ENCODE peak calls at places on chromosome 13, in four cellular contexts. L is CD4-positive, alpha-beta T cell; P is thoracic aorta; Y is cardiac fibroblast. J is an unnamed sample.
A peak's percentile ranks its signal among the peaks of the same experiment; 100 is the strongest.

GRCh38 chr13:100175078-100175802 is 86.3 kb downstream of the PCCA start:
- DNase-seq in P (no peak), L (no peak), Y (no peak), J (no peak)

GRCh38 chr13:109789262-109789661 is 2.9 kb upstream of the IRS2 start:
- DNase-seq in P (no peak), Y (no peak), L (no peak), J (no peak)

GRCh38 chr13:114101831-114102520 is 30.4 kb downstream of the RASA3 start:
- DNase-seq in L (no peak), Y (no peak), P (no peak), J (no peak)

GRCh38 chr13:19075418-19075817 is 106.2 kb downstream of the TUBA3C start:
- DNase-seq in P (no peak), Y (no peak), L (no peak), J (no peak)

GRCh38 chr13:24802074-24802473 is 38.1 kb downstream of the RNF17 start:
- DNase-seq in Y (peak; percentile 27), P (no peak), L (no peak), J (no peak)

GRCh38 chr13:110503037-110503901 is 58.3 kb downstream of the RAB20 start:
- DNase-seq in L (no peak), Y (peak; percentile 85), P (no peak), J (no peak)

GRCh38 chr13:30698023-30698422 is 37.3 kb upstream of the ALOX5AP start:
- DNase-seq in Y (peak; percentile 60), P (no peak), L (no peak), J (no peak)

GRCh38 chr13:20182231-20182846 is 10.4 kb downstream of the GJB2 start:
- DNase-seq in Y (peak; percentile 82), P (no peak), L (no peak), J (peak; percentile 67)

GRCh38 chr13:114027046-114027760 is 53.3 kb upstream of the C13orf46 start:
- DNase-seq in L (no peak), P (no peak), Y (peak; percentile 36), J (no peak)

GRCh38 chr13:67726979-67727378 is 496.8 kb upstream of the PCDH9 start:
- DNase-seq in P (no peak), Y (no peak), L (no peak), J (no peak)

GRCh38 chr13:23813635-23814034 is 75.6 kb downstream of the MIPEP start:
- DNase-seq in P (no peak), Y (no peak), L (no peak), J (no peak)

GRCh38 chr13:41497436-41497835 is 40.1 kb downstream of the RGCC start:
- DNase-seq in L (no peak), Y (no peak), P (no peak), J (no peak)

GRCh38 chr13:51773515-51773914 is 30.4 kb downstream of the DHRS12 start:
- DNase-seq in P (no peak), Y (no peak), L (no peak), J (no peak)

GRCh38 chr13:100491164-100491847 is 97.3 kb downstream of the GGACT start:
- DNase-seq in L (no peak), Y (peak; percentile 81), P (no peak), J (no peak)

GRCh38 chr13:109345433-109345941 is 440.9 kb downstream of the IRS2 start:
- DNase-seq in Y (peak; percentile 61), P (no peak), L (no peak), J (no peak)

GRCh38 chr13:26996965-26997752 is 174.5 kb downstream of the USP12 start:
- DNase-seq in Y (peak; percentile 29), L (no peak), P (no peak), J (no peak)

GRCh38 chr13:39484506-39485313 is 118.3 kb downstream of the LHFPL6 start:
- DNase-seq in Y (peak; percentile 68), P (no peak), L (no peak), J (no peak)

GRCh38 chr13:24110011-24110410 is 50.5 kb upstream of the SPATA13 start:
- DNase-seq in L (no peak), P (no peak), Y (no peak), J (no peak)

GRCh38 chr13:80877209-80877943 is 536.5 kb upstream of the SPRY2 start:
- DNase-seq in L (no peak), Y (no peak), P (no peak), J (no peak)

GRCh38 chr13:98307744-98308524 is 130.9 kb upstream of the RNF113B start:
- DNase-seq in L (no peak), Y (peak; percentile 41), P (no peak), J (no peak)

GRCh38 chr13:58476176-58476575 is 844.6 kb downstream of the PCDH17 start:
- DNase-seq in Y (no peak), L (no peak), P (no peak), J (no peak)

GRCh38 chr13:87498681-87499080 is 172.5 kb upstream of the SLITRK5 start:
- DNase-seq in P (no peak), Y (peak; percentile 5), L (no peak), J (no peak)

GRCh38 chr13:113069861-113070805 is 35.5 kb upstream of the F7 start:
- DNase-seq in Y (no peak), L (no peak), P (no peak), J (no peak)

J was measured in NCI-H1930.